ENCODE peak calls at places on chromosomes 7 and 10, in six cellular contexts. D, W, O, B, S and I are unnamed samples.

GRCh38 chr10:22573820-22574569 is 140.4 kb downstream of the PIP4K2A start:
- DNase-seq in D (peak; percentile 57), W (peak; percentile 14), O (peak; percentile 16), B (no peak), S (no peak), I (no peak)

GRCh38 chr10:119496282-119496681 is 46.2 kb downstream of the RGS10 start:
- DNase-seq in D (no peak), W (no peak), O (no peak), B (no peak), S (no peak), I (no peak)

GRCh38 chr7:151851160-151851751 is 25.7 kb downstream of the PRKAG2 start:
- DNase-seq in D (no peak), W (peak; percentile 77), O (peak; percentile 55), B (peak; percentile 56), S (peak; percentile 70), I (no peak)

GRCh38 chr7:69295971-69296370 is 302.3 kb upstream of the AUTS2 start:
- DNase-seq in D (no peak), W (no peak), O (no peak), B (no peak), S (no peak), I (no peak)

GRCh38 chr10:98262571-98262970 is 5.4 kb downstream of the LOXL4 start:
- DNase-seq in D (no peak), W (peak; percentile 81), O (peak; percentile 42), B (no peak), S (peak; percentile 81), I (no peak)

GRCh38 chr10:26621889-26622681 is 75.4 kb upstream of the PDSS1 start:
- DNase-seq in D (no peak), W (peak; percentile 73), O (peak; percentile 28), B (peak; percentile 51), S (peak; percentile 70), I (no peak)

GRCh38 chr10:114616103-114616502 is 42.0 kb downstream of the ABLIM1 start:
- DNase-seq in D (no peak), W (no peak), O (no peak), B (no peak), S (no peak), I (no peak)

GRCh38 chr10:102284531-102284930 is 39.2 kb downstream of the GBF1 start:
- DNase-seq in D (no peak), W (no peak), O (no peak), B (no peak), S (no peak), I (no peak)

GRCh38 chr7:148527717-148528168 is 62.8 kb upstream of the C7orf33 start:
- DNase-seq in D (peak; percentile 90), W (peak; percentile 91), O (peak; percentile 93), B (peak; percentile 72), S (peak; percentile 72), I (peak; percentile 79)

GRCh38 chr10:112775892-112776679 is 174.0 kb upstream of the TCF7L2 start:
- DNase-seq in D (no peak), W (no peak), O (no peak), B (no peak), S (no peak), I (no peak)

GRCh38 chr7:156610601-156611000 is 30.0 kb upstream of the RNF32 start:
- DNase-seq in D (no peak), W (no peak), O (no peak), B (no peak), S (no peak), I (no peak)

GRCh38 chr7:47873767-47874166 is 74.5 kb downstream of the PKD1L1 start:
- DNase-seq in D (peak; percentile 47), W (no peak), O (no peak), B (no peak), S (no peak), I (no peak)

GRCh38 chr10:58360412-58361004 is 24.7 kb upstream of the TFAM start:
- DNase-seq in D (no peak), W (no peak), O (no peak), B (no peak), S (no peak), I (no peak)

GRCh38 chr10:110456523-110457091 is 41.1 kb upstream of the DUSP5 start:
- DNase-seq in D (no peak), W (no peak), O (peak; percentile 50), B (no peak), S (no peak), I (no peak)

GRCh38 chr7:108415821-108416536 is 40.3 kb downstream of the NRCAM start:
- DNase-seq in D (no peak), W (peak; percentile 80), O (peak; percentile 95), B (no peak), S (no peak), I (no peak)

GRCh38 chr10:15735766-15736165 is 16.0 kb upstream of the ITGA8 start:
- DNase-seq in D (no peak), W (no peak), O (no peak), B (no peak), S (no peak), I (no peak)

GRCh38 chr10:133528296-133528844 is 1.2 kb downstream of the CYP2E1 start:
- DNase-seq in D (no peak), W (peak; percentile 55), O (no peak), B (no peak), S (no peak), I (no peak)

GRCh38 chr7:139169816-139170215 is 60.3 kb upstream of the ZC3HAV1 start:
- DNase-seq in D (no peak), W (no peak), O (no peak), B (no peak), S (no peak), I (no peak)

GRCh38 chr7:33351709-33352108 is 222.3 kb downstream of the BBS9 start:
- DNase-seq in D (no peak), W (no peak), O (no peak), B (no peak), S (no peak), I (no peak)

GRCh38 chr10:76112826-76113150 is 681.4 kb downstream of the LRMDA start:
- DNase-seq in D (no peak), W (no peak), O (no peak), B (no peak), S (no peak), I (no peak)

GRCh38 chr7:93232673-93233018 is 480 bp downstream of the VPS50 start:
- DNase-seq in D (no peak), W (peak; percentile 41), O (peak; percentile 26), B (no peak), S (no peak), I (no peak)

GRCh38 chr7:135486258-135486657 is 23.6 kb downstream of the CNOT4 start:
- DNase-seq in D (no peak), W (no peak), O (no peak), B (no peak), S (no peak), I (no peak)

GRCh38 chr7:17437586-17437985 is 139.1 kb downstream of the AHR start:
- DNase-seq in D (no peak), W (no peak), O (no peak), B (no peak), S (no peak), I (no peak)

GRCh38 chr10:129288940-129289468 is 178.0 kb upstream of the MGMT start:
- DNase-seq in D (no peak), W (no peak), O (no peak), B (no peak), S (no peak), I (no peak)

GRCh38 chr7:55019329-55019690 is 493 bp downstream of the EGFR start:
- DNase-seq in D (no peak), W (no peak), O (no peak), B (peak; percentile 76), S (peak; percentile 84), I (no peak)

GRCh38 chr7:42947531-42947930 is 15.4 kb downstream of the MRPL32 start:
- DNase-seq in D (no peak), W (no peak), O (no peak), B (no peak), S (no peak), I (no peak)

GRCh38 chr10:130023454-130024230 is 59.6 kb upstream of the EBF3 start:
- DNase-seq in D (no peak), W (no peak), O (peak; percentile 26), B (no peak), S (no peak), I (no peak)

GRCh38 chr7:107147464-107148214 is 21.2 kb upstream of the HBP1 start:
- DNase-seq in D (no peak), W (peak; percentile 55), O (peak; percentile 59), B (no peak), S (no peak), I (no peak)

GRCh38 chr7:155844019-155844453 is 31.8 kb upstream of the SHH start:
- DNase-seq in D (no peak), W (no peak), O (no peak), B (no peak), S (no peak), I (no peak)

GRCh38 chr7:26704786-26705185 is 159.6 kb downstream of the SKAP2 start:
- DNase-seq in D (no peak), W (no peak), O (no peak), B (no peak), S (no peak), I (no peak)

GRCh38 chr7:65371468-65371867 is 2.2 kb upstream of the ZNF92 start:
- DNase-seq in D (no peak), W (no peak), O (no peak), B (no peak), S (no peak), I (no peak)

GRCh38 chr10:122331100-122331499 is 43.4 kb upstream of the PLEKHA1 start:
- DNase-seq in D (no peak), W (no peak), O (no peak), B (no peak), S (no peak), I (no peak)

GRCh38 chr10:120474956-120475355 is 17.9 kb downstream of the PLPP4 start:
- DNase-seq in D (no peak), W (no peak), O (no peak), B (no peak), S (no peak), I (no peak)

GRCh38 chr7:114979388-114979787 is 57.5 kb downstream of the MDFIC start:
- DNase-seq in D (no peak), W (no peak), O (no peak), B (peak; percentile 59), S (peak; percentile 40), I (no peak)

GRCh38 chr7:116697152-116697551 is 25.2 kb downstream of the MET start:
- DNase-seq in D (no peak), W (no peak), O (no peak), B (no peak), S (no peak), I (no peak)

GRCh38 chr10:35208536-35208935 is 81.9 kb downstream of the CREM start:
- DNase-seq in D (peak; percentile 68), W (no peak), O (no peak), B (no peak), S (no peak), I (peak; percentile 22)

GRCh38 chr7:151245360-151246160 is 2.9 kb downstream of the SMARCD3 start:
- DNase-seq in D (peak; percentile 80), W (peak; percentile 79), O (peak; percentile 72), B (no peak), S (peak; percentile 67), I (no peak)